ENCODE peak calls at places on chromosomes 1 and 21, in six cellular contexts. F is ovary, W is thoracic aorta, S is foreskin fibroblast, O is brain microvascular endothelial cell, U is GM13976. A is an unnamed sample.
A peak's percentile ranks its signal among the peaks of the same experiment; 100 is the strongest.

GRCh38 chr1:94713472-94714141 is 106.5 kb upstream of the SLC44A3 start:
- DNase-seq in W (peak; percentile 26), U (peak; percentile 42), S (peak; percentile 97), O (peak; percentile 91), F (peak; percentile 93), A (peak; percentile 47)

GRCh38 chr1:223143760-223144248 is 756 bp upstream of the TLR5 start:
- DNase-seq in O (no peak), F (peak; percentile 67), S (no peak), W (no peak), U (peak; percentile 56), A (peak; percentile 58)

GRCh38 chr1:82978461-82979324 is 1020.2 kb downstream of the TTLL7 start:
- DNase-seq in S (no peak), U (no peak), F (no peak), O (no peak), W (no peak), A (no peak)

GRCh38 chr1:151720190-151720953 is 950 bp upstream of the RIIAD1 start:
- DNase-seq in F (no peak), W (no peak), O (peak; percentile 12), U (peak; percentile 72), S (no peak), A (peak; percentile 73)

GRCh38 chr1:181128592-181129497 is 40.3 kb downstream of the IER5 start:
- DNase-seq in U (peak; percentile 73), F (no peak), O (no peak), S (no peak), W (no peak), A (peak; percentile 70)

GRCh38 chr1:201773764-201774163 is 55.2 kb upstream of the IPO9 start:
- DNase-seq in F (no peak), W (no peak), U (no peak), S (no peak), O (no peak), A (no peak)

GRCh38 chr1:173038875-173039554 is 11.7 kb downstream of the TNFSF18 start:
- DNase-seq in S (no peak), F (no peak), W (no peak), U (no peak), O (no peak), A (no peak)

GRCh38 chr21:33058468-33059318 is 11.2 kb upstream of the OLIG1 start:
- DNase-seq in F (no peak), W (no peak), O (no peak), S (no peak), U (no peak), A (no peak)

GRCh38 chr1:69993787-69994186 is 211.6 kb downstream of the LRRC40 start:
- DNase-seq in U (no peak), F (no peak), S (no peak), O (no peak), W (no peak), A (no peak)

GRCh38 chr1:5949761-5950100 is 42.5 kb downstream of the NPHP4 start:
- DNase-seq in S (no peak), W (no peak), U (no peak), F (no peak), O (no peak), A (no peak)

GRCh38 chr21:38811257-38811656 is 5.5 kb downstream of the ETS2 start:
- DNase-seq in W (no peak), S (peak; percentile 90), F (no peak), U (no peak), O (peak; percentile 79), A (no peak)

GRCh38 chr1:50610563-50610962 is 187.3 kb upstream of the DMRTA2 start:
- DNase-seq in O (no peak), U (no peak), F (no peak), W (no peak), S (no peak), A (peak; percentile 22)

GRCh38 chr1:167099851-167100250 is 6.0 kb downstream of the STYXL2 start:
- DNase-seq in F (no peak), U (no peak), S (no peak), O (no peak), W (no peak), A (no peak)

GRCh38 chr1:169890761-169891538 is 2.7 kb downstream of the SCYL3 start:
- DNase-seq in W (no peak), F (no peak), S (no peak), U (peak; percentile 47), O (no peak), A (peak; percentile 35)

GRCh38 chr1:15994590-15995351 is 9.3 kb upstream of the SRARP start:
- DNase-seq in O (peak; percentile 48), W (no peak), U (peak; percentile 78), F (peak; percentile 67), S (peak; percentile 55), A (peak; percentile 64)

GRCh38 chr1:167864392-167864992 is 49.4 kb downstream of the ADCY10 start:
- DNase-seq in S (no peak), U (no peak), O (no peak), W (no peak), F (no peak), A (no peak)

GRCh38 chr1:23692308-23692871 is 784 bp downstream of the RPL11 start:
- DNase-seq in W (no peak), S (no peak), O (no peak), U (no peak), F (no peak), A (no peak)
- TF ChIP-seq CTCF in W (no peak), S (no peak), O (no peak), U (no peak), F (no peak), A (peak; percentile 13)

GRCh38 chr1:75258351-75258750 is 124.2 kb downstream of the LHX8 start:
- DNase-seq in S (no peak), U (no peak), O (no peak), F (no peak), W (no peak), A (no peak)

DNA sequence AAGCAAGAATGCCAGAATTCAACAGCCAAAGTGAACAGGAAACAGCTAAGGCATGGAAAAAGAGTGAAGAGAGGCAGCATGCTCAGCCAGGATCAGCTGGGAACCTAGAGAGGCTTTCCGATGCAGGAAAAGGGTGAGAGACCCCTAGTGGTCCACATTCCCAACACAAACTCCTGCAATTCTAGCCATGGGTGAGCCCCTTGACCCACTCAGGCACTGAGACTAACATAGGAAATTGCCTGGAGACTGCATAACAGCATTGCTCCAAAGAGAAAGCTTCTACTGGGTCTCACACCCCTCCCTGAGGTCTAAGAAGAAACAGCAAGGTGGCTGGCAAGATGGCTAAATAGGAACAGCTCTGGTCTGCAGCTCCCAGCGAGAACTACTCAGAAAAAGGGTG is 123.2 kb downstream of the LHX8 start:
- DNase-seq in O (no peak), F (no peak), S (no peak), U (no peak), W (no peak), A (no peak)
- TF ChIP-seq CTCF in O (no peak), F (no peak), S (no peak), U (no peak), W (no peak), A (no peak)

GRCh38 chr1:217892750-217893149 is 261.6 kb downstream of the SPATA17 start:
- DNase-seq in F (no peak), W (no peak), O (no peak), S (no peak), U (no peak), A (no peak)

GRCh38 chr1:217891966-217892365 is 260.8 kb downstream of the SPATA17 start:
- DNase-seq in U (no peak), F (no peak), S (no peak), O (no peak), W (no peak), A (no peak)

DNA sequence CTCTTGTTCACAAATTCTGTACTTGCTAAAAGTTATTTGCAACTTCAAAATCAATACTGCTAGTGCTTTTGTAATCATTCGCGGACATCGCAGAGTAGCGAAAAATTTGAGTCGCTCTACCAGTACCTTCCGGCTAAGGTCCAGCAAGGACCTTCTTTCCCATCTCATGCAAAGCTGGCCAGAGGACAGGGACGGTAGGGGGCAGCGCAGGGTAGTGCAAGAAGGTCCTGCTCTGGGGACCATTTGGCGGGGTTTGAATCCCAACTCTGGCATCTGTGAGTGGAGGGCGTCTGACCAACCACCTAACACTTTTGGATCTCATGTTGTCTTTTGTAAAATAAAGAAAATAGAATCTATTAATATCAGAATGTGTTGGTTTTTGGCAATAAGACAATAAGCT is 258.3 kb downstream of the SPATA17 start:
- DNase-seq in F (no peak), S (no peak), U (no peak), W (no peak), O (no peak), A (no peak)
- TF ChIP-seq CTCF in F (no peak), S (no peak), U (peak; percentile 16), W (no peak), O (peak; percentile 46), A (peak; percentile 19)

GRCh38 chr1:2163205-2163604 is 31.4 kb downstream of the FAAP20 start:
- DNase-seq in S (no peak), W (no peak), O (no peak), U (no peak), F (no peak), A (no peak)
- TF ChIP-seq CTCF in S (no peak), W (no peak), O (peak; percentile 32), U (no peak), F (no peak), A (no peak)

GRCh38 chr1:113929750-113930498 is 800 bp downstream of the HIPK1 start:
- DNase-seq in F (peak; percentile 32), U (peak; percentile 72), S (no peak), W (no peak), O (peak; percentile 22), A (peak; percentile 64)

GRCh38 chr1:113930499-113931161 is 1.5 kb downstream of the HIPK1 start:
- DNase-seq in O (peak; percentile 81), S (peak; percentile 30), F (peak; percentile 45), U (peak; percentile 56), W (no peak), A (peak; percentile 57)

GRCh38 chr1:113931456-113931855 is 2.3 kb downstream of the HIPK1 start:
- DNase-seq in S (peak; percentile 17), O (peak; percentile 21), W (no peak), U (no peak), F (no peak), A (no peak)

GRCh38 chr1:113928129-113928949 is 785 bp upstream of the HIPK1 start:
- DNase-seq in W (no peak), U (peak; percentile 48), O (no peak), F (no peak), S (no peak), A (peak; percentile 43)

GRCh38 chr1:113928950-113929749 is at the start of gene HIPK1:
- DNase-seq in U (peak; percentile 91), O (peak; percentile 85), W (peak; percentile 83), F (peak; percentile 92), S (peak; percentile 85), A (peak; percentile 92)
- TF ChIP-seq CTCF in U (no peak), O (no peak), W (no peak), F (no peak), S (no peak), A (no peak)

DNA sequence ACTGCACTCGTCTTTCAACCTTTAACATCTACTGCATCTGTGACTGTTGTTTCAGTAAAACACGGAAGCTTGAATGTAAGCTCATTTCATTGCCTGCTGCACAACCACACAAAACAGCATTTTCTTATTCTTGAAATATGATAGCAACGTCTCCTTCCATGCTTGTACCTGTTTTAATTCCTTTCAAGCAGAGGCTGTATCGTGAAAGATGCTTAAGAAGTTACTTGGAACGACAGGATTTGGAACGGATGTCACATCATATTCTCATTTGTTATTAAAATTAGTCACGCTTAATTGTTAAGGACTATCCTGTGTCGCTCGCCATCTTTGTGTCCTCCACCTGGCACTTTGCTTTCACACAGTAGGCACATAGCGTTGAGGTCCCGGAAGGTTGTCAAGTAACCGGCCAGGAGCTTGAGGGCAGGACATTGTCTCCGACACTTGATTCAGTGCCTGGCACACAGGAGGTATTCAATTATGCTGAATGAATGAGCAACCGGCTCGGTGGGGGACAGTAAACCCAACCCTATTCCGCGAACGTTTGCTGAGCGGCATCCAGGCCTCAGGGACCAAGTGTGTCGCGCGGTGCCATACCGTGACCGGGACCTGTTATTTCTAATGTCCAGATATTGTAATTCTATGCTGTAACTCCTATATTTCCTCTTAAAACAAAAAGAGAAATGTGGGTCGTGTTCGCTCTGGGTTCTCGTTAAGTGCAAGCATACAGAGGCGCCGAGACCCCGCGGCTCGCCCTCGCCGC is 500 bp upstream of the SH3GLB1 start:
- DNase-seq in U (peak; percentile 36), W (no peak), F (no peak), S (peak; percentile 12), O (no peak), A (peak; percentile 15)
- TF ChIP-seq CTCF in U (no peak), W (no peak), F (no peak), S (no peak), O (no peak), A (no peak)

A was measured in GM10248.